ENCODE peak calls at places on chromosomes 7 and 10, in eight cellular contexts. One of them, this sample, is unnamed.
A peak's percentile ranks its signal among the peaks of the same experiment; 100 is the strongest.

GRCh38 chr10:124694467-124695195 is 49.5 kb downstream of the FAM53B start:
- DNase-seq in body of pancreas: no peak
- DNase-seq in cardiac muscle cell: no peak
- DNase-seq in tibial nerve: no peak
- DNase-seq in brain microvascular endothelial cell: no peak
- DNase-seq in stomach: no peak
- DNase-seq in AG09309: no peak
- DNase-seq in breast epithelium: no peak
- DNase-seq in this sample: no peak

GRCh38 chr7:74272305-74273038 is 16.7 kb upstream of the CLIP2 start:
- DNase-seq in body of pancreas: peak; percentile 46
- DNase-seq in brain microvascular endothelial cell: peak; percentile 95
- DNase-seq in cardiac muscle cell: no peak
- DNase-seq in stomach: peak; percentile 45
- DNase-seq in breast epithelium: no peak
- DNase-seq in tibial nerve: peak; percentile 26
- DNase-seq in AG09309: peak; percentile 87
- DNase-seq in this sample: peak; percentile 85

GRCh38 chr10:45439873-45440272 is 65.9 kb downstream of the ALOX5 start:
- DNase-seq in cardiac muscle cell: no peak
- DNase-seq in AG09309: no peak
- DNase-seq in body of pancreas: no peak
- DNase-seq in brain microvascular endothelial cell: no peak
- DNase-seq in tibial nerve: no peak
- DNase-seq in breast epithelium: no peak
- DNase-seq in stomach: no peak
- DNase-seq in this sample: no peak

GRCh38 chr10:103872137-103872933 is 17.0 kb upstream of the SH3PXD2A start:
- DNase-seq in breast epithelium: no peak
- DNase-seq in tibial nerve: no peak
- DNase-seq in stomach: no peak
- DNase-seq in brain microvascular endothelial cell: no peak
- DNase-seq in cardiac muscle cell: no peak
- DNase-seq in AG09309: no peak
- DNase-seq in body of pancreas: no peak
- DNase-seq in this sample: no peak

GRCh38 chr10:11684717-11685645 is 57.2 kb upstream of the ECHDC3 start:
- DNase-seq in AG09309: peak; percentile 71
- DNase-seq in cardiac muscle cell: no peak
- DNase-seq in breast epithelium: peak; percentile 77
- DNase-seq in brain microvascular endothelial cell: peak; percentile 84
- DNase-seq in body of pancreas: peak; percentile 21
- DNase-seq in tibial nerve: no peak
- DNase-seq in stomach: peak; percentile 86
- DNase-seq in this sample: peak; percentile 73

GRCh38 chr7:141430426-141431142 is 120.6 kb upstream of the AGK start:
- DNase-seq in AG09309: no peak
- DNase-seq in body of pancreas: peak; percentile 27
- DNase-seq in tibial nerve: no peak
- DNase-seq in stomach: no peak
- DNase-seq in brain microvascular endothelial cell: no peak
- DNase-seq in cardiac muscle cell: peak; percentile 28
- DNase-seq in breast epithelium: no peak
- DNase-seq in this sample: no peak

GRCh38 chr10:125024496-125025234 is 82.7 kb downstream of the ZRANB1 start:
- DNase-seq in tibial nerve: no peak
- DNase-seq in AG09309: no peak
- DNase-seq in breast epithelium: no peak
- DNase-seq in brain microvascular endothelial cell: no peak
- DNase-seq in stomach: no peak
- DNase-seq in body of pancreas: no peak
- DNase-seq in cardiac muscle cell: no peak
- DNase-seq in this sample: no peak

GRCh38 chr10:112510384-112510783 is 63.4 kb downstream of the VTI1A start:
- DNase-seq in breast epithelium: no peak
- DNase-seq in brain microvascular endothelial cell: no peak
- DNase-seq in body of pancreas: no peak
- DNase-seq in AG09309: no peak
- DNase-seq in cardiac muscle cell: no peak
- DNase-seq in stomach: no peak
- DNase-seq in tibial nerve: no peak
- DNase-seq in this sample: no peak

GRCh38 chr10:130854151-130854550 is 457.4 kb downstream of the TCERG1L start:
- DNase-seq in body of pancreas: no peak
- DNase-seq in tibial nerve: no peak
- DNase-seq in breast epithelium: no peak
- DNase-seq in cardiac muscle cell: no peak
- DNase-seq in brain microvascular endothelial cell: no peak
- DNase-seq in stomach: no peak
- DNase-seq in AG09309: no peak
- DNase-seq in this sample: no peak

GRCh38 chr10:49297818-49298665 is 928 bp upstream of the C10orf71 start:
- DNase-seq in cardiac muscle cell: no peak
- DNase-seq in tibial nerve: no peak
- DNase-seq in body of pancreas: no peak
- DNase-seq in stomach: no peak
- DNase-seq in breast epithelium: no peak
- DNase-seq in AG09309: no peak
- DNase-seq in brain microvascular endothelial cell: no peak
- DNase-seq in this sample: no peak

GRCh38 chr10:127976286-127976685 is 69.4 kb downstream of the PTPRE start:
- DNase-seq in AG09309: no peak
- DNase-seq in stomach: no peak
- DNase-seq in body of pancreas: no peak
- DNase-seq in cardiac muscle cell: no peak
- DNase-seq in tibial nerve: no peak
- DNase-seq in brain microvascular endothelial cell: no peak
- DNase-seq in breast epithelium: no peak
- DNase-seq in this sample: no peak

GRCh38 chr10:58590152-58590551 is 77.5 kb downstream of the BICC1 start:
- DNase-seq in AG09309: peak; percentile 98
- DNase-seq in body of pancreas: no peak
- DNase-seq in tibial nerve: no peak
- DNase-seq in cardiac muscle cell: no peak
- DNase-seq in stomach: no peak
- DNase-seq in brain microvascular endothelial cell: peak; percentile 95
- DNase-seq in breast epithelium: no peak
- DNase-seq in this sample: peak; percentile 98

GRCh38 chr7:55138663-55139062 is 119.8 kb downstream of the EGFR start:
- DNase-seq in stomach: no peak
- DNase-seq in AG09309: no peak
- DNase-seq in breast epithelium: no peak
- DNase-seq in brain microvascular endothelial cell: no peak
- DNase-seq in tibial nerve: no peak
- DNase-seq in cardiac muscle cell: no peak
- DNase-seq in body of pancreas: no peak
- DNase-seq in this sample: no peak

GRCh38 chr10:44949915-44950314 is 9.7 kb upstream of the RASSF4 start:
- DNase-seq in tibial nerve: peak; percentile 8
- DNase-seq in breast epithelium: no peak
- DNase-seq in body of pancreas: no peak
- DNase-seq in cardiac muscle cell: peak; percentile 27
- DNase-seq in brain microvascular endothelial cell: no peak
- DNase-seq in AG09309: no peak
- DNase-seq in stomach: peak; percentile 64
- DNase-seq in this sample: no peak

GRCh38 chr10:101066146-101066889 is 4.5 kb downstream of the KAZALD1 start:
- DNase-seq in AG09309: no peak
- DNase-seq in cardiac muscle cell: peak; percentile 75
- DNase-seq in stomach: peak; percentile 94
- DNase-seq in breast epithelium: peak; percentile 76
- DNase-seq in body of pancreas: peak; percentile 76
- DNase-seq in tibial nerve: peak; percentile 29
- DNase-seq in brain microvascular endothelial cell: no peak
- DNase-seq in this sample: no peak

GRCh38 chr10:101066890-101067355 is 5.1 kb downstream of the KAZALD1 start:
- DNase-seq in cardiac muscle cell: peak; percentile 31
- DNase-seq in breast epithelium: no peak
- DNase-seq in stomach: peak; percentile 42
- DNase-seq in body of pancreas: peak; percentile 29
- DNase-seq in AG09309: no peak
- DNase-seq in tibial nerve: no peak
- DNase-seq in brain microvascular endothelial cell: no peak
- DNase-seq in this sample: no peak

GRCh38 chr10:101063548-101064414 is 2.0 kb downstream of the KAZALD1 start:
- DNase-seq in body of pancreas: no peak
- DNase-seq in breast epithelium: no peak
- DNase-seq in brain microvascular endothelial cell: no peak
- DNase-seq in stomach: no peak
- DNase-seq in AG09309: no peak
- DNase-seq in tibial nerve: no peak
- DNase-seq in cardiac muscle cell: no peak
- DNase-seq in this sample: no peak

GRCh38 chr10:101064415-101065030 is 2.7 kb downstream of the KAZALD1 start:
- DNase-seq in cardiac muscle cell: no peak
- DNase-seq in breast epithelium: no peak
- DNase-seq in brain microvascular endothelial cell: no peak
- DNase-seq in AG09309: no peak
- DNase-seq in stomach: no peak
- DNase-seq in tibial nerve: no peak
- DNase-seq in body of pancreas: no peak
- DNase-seq in this sample: no peak

DNA sequence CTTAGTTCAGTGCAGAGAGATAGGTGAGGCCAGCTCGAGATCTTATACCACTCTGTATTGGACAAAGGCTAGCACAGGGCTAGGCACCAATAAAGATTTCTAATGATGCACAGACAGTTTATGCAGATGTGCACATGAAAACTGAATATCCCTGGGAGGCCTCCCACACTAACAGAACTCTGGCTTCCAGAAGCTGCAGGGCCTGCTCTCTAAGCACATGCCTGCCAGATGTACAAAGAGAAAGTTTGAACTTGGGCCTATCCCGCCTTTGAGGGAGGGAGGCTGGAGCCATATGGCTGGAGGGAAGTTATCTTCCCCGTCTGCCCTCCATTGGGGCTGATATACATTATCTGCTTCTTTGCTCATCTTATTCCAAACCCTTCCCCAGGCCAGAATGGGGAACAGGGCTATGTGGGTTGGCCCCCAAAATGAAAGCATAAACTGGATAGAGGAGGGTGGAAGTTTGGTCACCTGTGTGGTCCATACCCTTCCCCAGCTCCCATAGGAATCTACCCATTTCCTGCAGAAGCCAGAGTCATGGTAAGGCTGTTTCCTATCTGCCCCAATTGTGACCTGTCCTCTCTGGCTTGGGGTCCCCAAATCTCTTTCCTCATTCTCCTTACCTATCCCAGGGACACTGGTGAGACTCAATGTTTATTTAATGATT is 3.8 kb downstream of the KAZALD1 start:
- DNase-seq in AG09309: no peak
- DNase-seq in body of pancreas: no peak
- DNase-seq in breast epithelium: no peak
- DNase-seq in cardiac muscle cell: no peak
- DNase-seq in brain microvascular endothelial cell: no peak
- DNase-seq in tibial nerve: no peak
- DNase-seq in stomach: no peak
- DNase-seq in this sample: no peak
- H3K4me3 ChIP-seq in AG09309: peak overlapping the region; percentile 49
- H3K4me3 ChIP-seq in body of pancreas: no peak overlapping the region
- H3K4me3 ChIP-seq in breast epithelium: peak overlapping the region; percentile 77
- H3K4me3 ChIP-seq in cardiac muscle cell: peak overlapping the region; percentile 46
- H3K4me3 ChIP-seq in brain microvascular endothelial cell: no peak overlapping the region
- H3K4me3 ChIP-seq in tibial nerve: peak overlapping the region; percentile 56
- H3K4me3 ChIP-seq in stomach: peak overlapping the region; percentile 54
- H3K4me3 ChIP-seq in this sample: peak overlapping the region; percentile 50

DNA sequence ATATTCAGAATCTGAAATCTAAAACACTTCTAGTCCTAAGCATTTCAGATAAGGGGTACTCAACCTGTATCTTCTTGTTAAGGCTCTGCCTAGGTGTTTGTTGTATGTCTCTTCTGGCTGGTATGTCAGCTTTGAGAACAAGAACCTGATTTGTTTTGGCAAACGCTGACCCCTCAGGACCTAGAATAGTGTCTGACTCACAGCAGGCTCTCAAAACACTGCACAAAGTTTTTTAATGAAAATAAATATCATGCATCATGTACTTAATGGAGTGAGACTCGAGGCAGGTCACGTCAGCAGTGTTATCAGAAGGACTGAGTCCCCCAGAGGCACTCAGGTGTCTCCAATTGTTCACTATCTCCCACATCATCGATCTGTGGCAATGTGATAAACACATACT is 99.1 kb downstream of the GLI3 start:
- DNase-seq in tibial nerve: no peak
- DNase-seq in cardiac muscle cell: no peak
- DNase-seq in stomach: no peak
- DNase-seq in body of pancreas: no peak
- DNase-seq in breast epithelium: no peak
- DNase-seq in brain microvascular endothelial cell: no peak
- DNase-seq in AG09309: no peak
- DNase-seq in this sample: no peak
- TF ChIP-seq CTCF in tibial nerve: no peak
- TF ChIP-seq CTCF in cardiac muscle cell: no peak
- TF ChIP-seq CTCF in stomach: no peak
- TF ChIP-seq CTCF in body of pancreas: no peak
- TF ChIP-seq CTCF in breast epithelium: no peak
- TF ChIP-seq CTCF in brain microvascular endothelial cell: no peak
- TF ChIP-seq CTCF in AG09309: no peak
- TF ChIP-seq CTCF in this sample: no peak

DNA sequence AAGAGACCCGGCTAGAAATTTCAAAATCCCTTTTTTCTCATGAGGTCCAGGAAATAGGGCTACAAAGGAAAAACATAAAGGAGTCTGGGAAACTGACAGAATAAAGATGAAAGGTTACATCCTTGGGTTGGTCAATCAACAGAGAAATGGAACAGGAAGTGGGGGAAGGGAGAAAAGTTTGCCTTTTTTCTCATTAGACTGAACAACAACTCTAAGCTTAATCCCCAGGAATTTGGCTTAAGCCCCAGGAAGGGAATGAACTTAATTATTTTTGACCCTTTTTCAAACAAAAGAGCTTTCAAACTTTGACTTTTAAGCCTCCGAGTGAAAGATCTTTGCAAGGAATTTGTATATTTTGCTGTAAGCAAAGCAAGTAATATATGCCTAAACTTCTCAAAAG is 32.7 kb downstream of the LGI1 start:
- DNase-seq in stomach: no peak
- DNase-seq in body of pancreas: no peak
- DNase-seq in AG09309: no peak
- DNase-seq in tibial nerve: no peak
- DNase-seq in cardiac muscle cell: no peak
- DNase-seq in breast epithelium: no peak
- DNase-seq in brain microvascular endothelial cell: no peak
- DNase-seq in this sample: no peak
- H3K4me3 ChIP-seq in stomach: no peak overlapping the region
- H3K4me3 ChIP-seq in body of pancreas: no peak overlapping the region
- H3K4me3 ChIP-seq in AG09309: no peak overlapping the region
- H3K4me3 ChIP-seq in tibial nerve: no peak overlapping the region
- H3K4me3 ChIP-seq in cardiac muscle cell: no peak overlapping the region
- H3K4me3 ChIP-seq in breast epithelium: no peak overlapping the region
- H3K4me3 ChIP-seq in brain microvascular endothelial cell: no peak overlapping the region
- H3K4me3 ChIP-seq in this sample: no peak overlapping the region

DNA sequence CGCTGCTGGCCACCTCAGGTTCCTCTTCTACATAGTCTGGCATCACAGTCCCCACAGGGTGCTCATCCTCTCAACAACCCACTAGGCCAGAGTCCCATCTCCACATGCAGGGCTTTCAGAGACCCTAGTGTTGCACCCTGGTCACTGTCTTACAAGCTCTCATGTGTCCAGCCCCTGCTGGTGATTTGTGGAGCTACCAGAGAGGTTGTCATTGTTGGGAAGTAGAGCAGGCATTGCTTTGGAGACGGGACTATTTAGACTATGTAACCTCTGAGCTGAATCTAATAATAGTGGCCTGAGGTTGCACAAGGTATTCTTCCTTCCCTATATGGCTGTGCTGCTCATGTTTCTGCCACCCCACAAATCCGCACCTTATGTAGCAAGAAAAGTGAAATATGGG is 135.3 kb upstream of the VWC2 start:
- DNase-seq in brain microvascular endothelial cell: no peak
- DNase-seq in AG09309: no peak
- DNase-seq in cardiac muscle cell: no peak
- DNase-seq in tibial nerve: no peak
- DNase-seq in body of pancreas: no peak
- DNase-seq in breast epithelium: no peak
- DNase-seq in stomach: no peak
- DNase-seq in this sample: no peak
- TF ChIP-seq CTCF in brain microvascular endothelial cell: no peak
- TF ChIP-seq CTCF in AG09309: no peak
- TF ChIP-seq CTCF in cardiac muscle cell: no peak
- TF ChIP-seq CTCF in tibial nerve: no peak
- TF ChIP-seq CTCF in body of pancreas: no peak
- TF ChIP-seq CTCF in breast epithelium: no peak
- TF ChIP-seq CTCF in stomach: no peak
- TF ChIP-seq CTCF in this sample: no peak